ENCODE peak calls at places on chromosome 11, in eight cellular contexts. O, B, T, R, I, A, U and G are unnamed samples.

GRCh38 chr11:94077568-94078293 is 50.9 kb upstream of the PANX1 start:
- ATAC-seq in O (no peak), B (no peak), T (no peak), R (no peak), I (no peak), A (no peak), U (no peak), G (no peak)

GRCh38 chr11:32081901-32082300 is 9.0 kb upstream of the RCN1 start:
- ATAC-seq in O (no peak), B (no peak), T (no peak), R (no peak), I (no peak), A (no peak), U (no peak), G (no peak)

GRCh38 chr11:75541301-75541929 is 15.7 kb upstream of the GDPD5 start:
- ATAC-seq in O (no peak), B (no peak), T (no peak), R (no peak), I (no peak), A (no peak), U (no peak), G (no peak)

GRCh38 chr11:2932850-2933251 is 3.6 kb upstream of the PHLDA2 start:
- ATAC-seq in O (peak; percentile 19), B (no peak), T (no peak), R (peak; percentile 2), I (peak; percentile 5), A (peak; percentile 18), U (peak; percentile 19), G (peak; percentile 42)

GRCh38 chr11:123055132-123055924 is 6.6 kb downstream of the HSPA8 start:
- ATAC-seq in O (no peak), B (peak; percentile 3), T (peak; percentile 3), R (peak; percentile 4), I (peak; percentile 7), A (peak; percentile 7), U (no peak), G (no peak)

GRCh38 chr11:111362887-111363411 is 16.1 kb downstream of the POU2AF1 start:
- ATAC-seq in O (no peak), B (no peak), T (no peak), R (no peak), I (no peak), A (no peak), U (no peak), G (no peak)

GRCh38 chr11:4025248-4025956 is 69.2 kb upstream of the RRM1 start:
- ATAC-seq in O (no peak), B (peak; percentile 71), T (peak; percentile 78), R (no peak), I (no peak), A (no peak), U (no peak), G (no peak)

GRCh38 chr11:65591939-65592814 is 3.4 kb downstream of the KCNK7 start:
- ATAC-seq in O (no peak), B (peak; percentile 25), T (peak; percentile 56), R (no peak), I (no peak), A (no peak), U (no peak), G (no peak)

GRCh38 chr11:80136991-80137390 is 696.2 kb upstream of the TENM4 start:
- ATAC-seq in O (no peak), B (no peak), T (no peak), R (no peak), I (no peak), A (no peak), U (no peak), G (no peak)

GRCh38 chr11:85845052-85845631 is 10.0 kb upstream of the CCDC83 start:
- ATAC-seq in O (no peak), B (peak; percentile 80), T (no peak), R (no peak), I (no peak), A (no peak), U (no peak), G (no peak)

GRCh38 chr11:106879029-106879428 is 139.2 kb downstream of the GUCY1A2 start:
- ATAC-seq in O (no peak), B (no peak), T (no peak), R (no peak), I (no peak), A (no peak), U (no peak), G (no peak)

GRCh38 chr11:34523053-34523452 is 9.5 kb upstream of the ELF5 start:
- ATAC-seq in O (no peak), B (no peak), T (no peak), R (no peak), I (no peak), A (no peak), U (no peak), G (no peak)

GRCh38 chr11:125063429-125064043 is 431 bp downstream of the SLC37A2 start:
- ATAC-seq in O (peak; percentile 21), B (peak; percentile 21), T (peak; percentile 30), R (peak; percentile 14), I (peak; percentile 23), A (peak; percentile 47), U (peak; percentile 25), G (peak; percentile 9)

GRCh38 chr11:96162816-96163499 is 180.0 kb downstream of the MAML2 start:
- ATAC-seq in O (no peak), B (peak; percentile 90), T (peak; percentile 95), R (no peak), I (no peak), A (no peak), U (no peak), G (no peak)

GRCh38 chr11:83676061-83676460 is 389.9 kb upstream of the CCDC90B start:
- ATAC-seq in O (no peak), B (no peak), T (no peak), R (no peak), I (no peak), A (no peak), U (no peak), G (no peak)

GRCh38 chr11:104163100-104164027 is 583 bp downstream of the PDGFD start:
- ATAC-seq in O (peak; percentile 25), B (peak; percentile 70), T (peak; percentile 68), R (no peak), I (no peak), A (no peak), U (peak; percentile 11), G (no peak)

GRCh38 chr11:13462311-13462927 is 603 bp downstream of the BTBD10 start:
- ATAC-seq in O (peak; percentile 27), B (peak; percentile 79), T (peak; percentile 78), R (peak; percentile 52), I (peak; percentile 48), A (peak; percentile 60), U (peak; percentile 9), G (peak; percentile 72)

GRCh38 chr11:123061403-123062157 is at the start of gene HSPA8:
- ATAC-seq in O (peak; percentile 9), B (peak; percentile 46), T (peak; percentile 51), R (peak; percentile 61), I (peak; percentile 8), A (peak; percentile 45), U (no peak), G (peak; percentile 0)

GRCh38 chr11:108322666-108323065 is 99.8 kb downstream of the ATM start:
- ATAC-seq in O (no peak), B (no peak), T (no peak), R (no peak), I (no peak), A (no peak), U (no peak), G (no peak)

GRCh38 chr11:8080674-8081590 is at the start of gene TUB:
- ATAC-seq in O (peak; percentile 27), B (peak; percentile 72), T (peak; percentile 56), R (peak; percentile 63), I (peak; percentile 60), A (no peak), U (no peak), G (peak; percentile 59)

GRCh38 chr11:12397953-12398352 is 20.6 kb downstream of the PARVA start:
- ATAC-seq in O (no peak), B (peak; percentile 96), T (peak; percentile 94), R (no peak), I (no peak), A (no peak), U (no peak), G (no peak)

GRCh38 chr11:73944901-73945300 is 5.9 kb upstream of the DNAJB13 start:
- ATAC-seq in O (no peak), B (no peak), T (no peak), R (no peak), I (no peak), A (no peak), U (no peak), G (no peak)

GRCh38 chr11:19812710-19813109 is 100.1 kb downstream of the NAV2 start:
- ATAC-seq in O (no peak), B (no peak), T (no peak), R (no peak), I (no peak), A (no peak), U (no peak), G (no peak)

GRCh38 chr11:110366234-110366633 is 63.5 kb upstream of the FDX1 start:
- ATAC-seq in O (no peak), B (peak; percentile 75), T (peak; percentile 76), R (no peak), I (no peak), A (no peak), U (no peak), G (no peak)

GRCh38 chr11:18729426-18729825 is 3.4 kb upstream of the IGSF22 start:
- ATAC-seq in O (no peak), B (no peak), T (no peak), R (no peak), I (no peak), A (no peak), U (no peak), G (no peak)

GRCh38 chr11:111759375-111759774 is 6.8 kb downstream of the PPP2R1B start:
- ATAC-seq in O (no peak), B (no peak), T (no peak), R (no peak), I (no peak), A (no peak), U (no peak), G (no peak)

GRCh38 chr11:16763746-16764145 is 25.3 kb downstream of the C11orf58 start:
- ATAC-seq in O (no peak), B (no peak), T (no peak), R (no peak), I (no peak), A (no peak), U (no peak), G (no peak)

GRCh38 chr11:129704831-129705230 is 110.8 kb upstream of the TMEM45B start:
- ATAC-seq in O (no peak), B (no peak), T (no peak), R (no peak), I (no peak), A (no peak), U (no peak), G (no peak)